ENCODE peak calls at places on chromosomes 3 and 15, in eight cellular contexts. One of them, this sample, is unnamed. For H3K9me3, the result is how much of the 10 kb centered on the place peaks cover.

GRCh38 chr15:33008284-33009011 is 186.1 kb downstream of the FMN1 start:
- DNase-seq in neural progenitor cell: no peak
- DNase-seq in uterus: no peak
- DNase-seq in lower lobe of right lung: no peak
- DNase-seq in heart left ventricle: no peak
- DNase-seq in right atrium auricular region: no peak
- DNase-seq in breast epithelium: no peak
- DNase-seq in hepatocyte: no peak
- DNase-seq in this sample: no peak

GRCh38 chr15:22265961-22266360 is 185.6 kb downstream of the OR4M2 start:
- DNase-seq in neural progenitor cell: no peak
- DNase-seq in uterus: no peak
- DNase-seq in lower lobe of right lung: no peak
- DNase-seq in heart left ventricle: no peak
- DNase-seq in right atrium auricular region: no peak
- DNase-seq in breast epithelium: no peak
- DNase-seq in hepatocyte: no peak
- DNase-seq in this sample: no peak

GRCh38 chr15:32677238-32677750 is 35.8 kb downstream of the SCG5 start:
- DNase-seq in neural progenitor cell: peak
- DNase-seq in uterus: no peak
- DNase-seq in lower lobe of right lung: no peak
- DNase-seq in heart left ventricle: no peak
- DNase-seq in right atrium auricular region: no peak
- DNase-seq in breast epithelium: no peak
- DNase-seq in hepatocyte: peak
- DNase-seq in this sample: no peak

GRCh38 chr3:14923476-14923875 is 23.9 kb upstream of the NR2C2 start:
- DNase-seq in neural progenitor cell: no peak
- DNase-seq in uterus: no peak
- DNase-seq in lower lobe of right lung: no peak
- DNase-seq in heart left ventricle: no peak
- DNase-seq in right atrium auricular region: no peak
- DNase-seq in breast epithelium: no peak
- DNase-seq in hepatocyte: no peak
- DNase-seq in this sample: no peak

GRCh38 chr3:166125179-166125578 is 288.0 kb upstream of the BCHE start:
- DNase-seq in neural progenitor cell: no peak
- DNase-seq in uterus: no peak
- DNase-seq in lower lobe of right lung: no peak
- DNase-seq in heart left ventricle: no peak
- DNase-seq in right atrium auricular region: no peak
- DNase-seq in breast epithelium: no peak
- DNase-seq in hepatocyte: no peak
- DNase-seq in this sample: no peak

GRCh38 chr3:17544632-17545031 is 197.8 kb downstream of the TBC1D5 start:
- DNase-seq in neural progenitor cell: no peak
- DNase-seq in uterus: no peak
- DNase-seq in lower lobe of right lung: no peak
- DNase-seq in heart left ventricle: no peak
- DNase-seq in right atrium auricular region: no peak
- DNase-seq in breast epithelium: no peak
- DNase-seq in hepatocyte: no peak
- DNase-seq in this sample: no peak

GRCh38 chr3:135231646-135232625 is 436.9 kb downstream of the EPHB1 start:
- DNase-seq in neural progenitor cell: no peak
- DNase-seq in uterus: no peak
- DNase-seq in lower lobe of right lung: no peak
- DNase-seq in heart left ventricle: no peak
- DNase-seq in right atrium auricular region: no peak
- DNase-seq in breast epithelium: no peak
- DNase-seq in hepatocyte: no peak
- DNase-seq in this sample: no peak

GRCh38 chr3:2484162-2485026 is 385.7 kb downstream of the CNTN4 start:
- DNase-seq in neural progenitor cell: no peak
- DNase-seq in uterus: no peak
- DNase-seq in lower lobe of right lung: no peak
- DNase-seq in heart left ventricle: no peak
- DNase-seq in right atrium auricular region: no peak
- DNase-seq in breast epithelium: no peak
- DNase-seq in hepatocyte: no peak
- DNase-seq in this sample: no peak

GRCh38 chr3:80733522-80734176 is 965.9 kb upstream of the ROBO1 start:
- DNase-seq in neural progenitor cell: no peak
- DNase-seq in uterus: no peak
- DNase-seq in lower lobe of right lung: no peak
- DNase-seq in heart left ventricle: no peak
- DNase-seq in right atrium auricular region: no peak
- DNase-seq in breast epithelium: no peak
- DNase-seq in hepatocyte: peak
- DNase-seq in this sample: no peak

GRCh38 chr3:22157848-22158247 is 406.8 kb upstream of the ZNF385D start:
- DNase-seq in neural progenitor cell: no peak
- DNase-seq in uterus: no peak
- DNase-seq in lower lobe of right lung: no peak
- DNase-seq in heart left ventricle: no peak
- DNase-seq in right atrium auricular region: no peak
- DNase-seq in breast epithelium: no peak
- DNase-seq in hepatocyte: no peak
- DNase-seq in this sample: no peak

GRCh38 chr15:63243101-63243500 is 34.3 kb upstream of the APH1B start:
- DNase-seq in neural progenitor cell: no peak
- DNase-seq in uterus: peak
- DNase-seq in lower lobe of right lung: no peak
- DNase-seq in heart left ventricle: peak
- DNase-seq in right atrium auricular region: no peak
- DNase-seq in breast epithelium: no peak
- DNase-seq in hepatocyte: no peak
- DNase-seq in this sample: no peak

GRCh38 chr3:107345968-107346367 is 31.3 kb upstream of the CCDC54 start:
- DNase-seq in neural progenitor cell: peak
- DNase-seq in uterus: no peak
- DNase-seq in lower lobe of right lung: no peak
- DNase-seq in heart left ventricle: no peak
- DNase-seq in right atrium auricular region: no peak
- DNase-seq in breast epithelium: no peak
- DNase-seq in hepatocyte: no peak
- DNase-seq in this sample: no peak

GRCh38 chr3:136068708-136069107 is 103.2 kb downstream of the PPP2R3A start:
- DNase-seq in neural progenitor cell: no peak
- DNase-seq in uterus: no peak
- DNase-seq in lower lobe of right lung: no peak
- DNase-seq in heart left ventricle: no peak
- DNase-seq in right atrium auricular region: no peak
- DNase-seq in breast epithelium: no peak
- DNase-seq in hepatocyte: no peak
- DNase-seq in this sample: no peak

GRCh38 chr3:130849111-130849552 is 44.8 kb upstream of the ATP2C1 start:
- DNase-seq in neural progenitor cell: no peak
- DNase-seq in uterus: no peak
- DNase-seq in lower lobe of right lung: peak
- DNase-seq in heart left ventricle: peak
- DNase-seq in right atrium auricular region: no peak
- DNase-seq in breast epithelium: peak
- DNase-seq in hepatocyte: no peak
- DNase-seq in this sample: no peak

GRCh38 chr15:49435201-49435600 is 12.2 kb downstream of the FGF7 start:
- DNase-seq in neural progenitor cell: no peak
- DNase-seq in uterus: no peak
- DNase-seq in lower lobe of right lung: no peak
- DNase-seq in heart left ventricle: no peak
- DNase-seq in right atrium auricular region: no peak
- DNase-seq in breast epithelium: no peak
- DNase-seq in hepatocyte: peak
- DNase-seq in this sample: no peak

GRCh38 chr15:49428392-49429095 is 5.5 kb downstream of the FGF7 start:
- DNase-seq in neural progenitor cell: no peak
- DNase-seq in uterus: no peak
- DNase-seq in lower lobe of right lung: no peak
- DNase-seq in heart left ventricle: peak
- DNase-seq in right atrium auricular region: no peak
- DNase-seq in breast epithelium: no peak
- DNase-seq in hepatocyte: no peak
- DNase-seq in this sample: no peak

GRCh38 chr15:49427369-49427768 is 4.3 kb downstream of the FGF7 start:
- DNase-seq in neural progenitor cell: no peak
- DNase-seq in uterus: no peak
- DNase-seq in lower lobe of right lung: no peak
- DNase-seq in heart left ventricle: no peak
- DNase-seq in right atrium auricular region: no peak
- DNase-seq in breast epithelium: no peak
- DNase-seq in hepatocyte: no peak
- DNase-seq in this sample: no peak

GRCh38 chr15:49424954-49425353 is 1.9 kb downstream of the FGF7 start:
- DNase-seq in neural progenitor cell: no peak
- DNase-seq in uterus: no peak
- DNase-seq in lower lobe of right lung: no peak
- DNase-seq in heart left ventricle: no peak
- DNase-seq in right atrium auricular region: no peak
- DNase-seq in breast epithelium: no peak
- DNase-seq in hepatocyte: no peak
- DNase-seq in this sample: no peak

DNA sequence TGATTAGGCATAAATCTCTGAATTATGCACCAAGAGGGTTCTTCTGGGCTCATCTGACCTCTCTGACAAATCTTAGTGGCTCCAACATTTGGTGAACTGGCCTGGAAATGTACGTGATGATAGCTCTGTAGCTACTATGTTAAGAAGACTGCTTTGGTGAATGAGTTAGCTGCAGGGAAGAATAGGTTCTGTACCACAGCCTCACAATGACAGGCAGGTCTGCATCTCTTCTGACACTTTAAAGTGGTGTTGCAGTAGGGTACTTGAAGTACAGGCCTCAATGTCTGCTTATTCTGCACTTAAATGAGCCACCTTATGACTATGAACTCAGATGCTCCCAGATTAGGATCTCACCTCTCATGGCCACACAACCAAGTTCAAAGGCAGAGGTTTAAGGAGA is 7.0 kb downstream of the FGF7 start:
- DNase-seq in neural progenitor cell: no peak
- DNase-seq in uterus: no peak
- DNase-seq in lower lobe of right lung: no peak
- DNase-seq in heart left ventricle: no peak
- DNase-seq in right atrium auricular region: no peak
- DNase-seq in breast epithelium: no peak
- DNase-seq in hepatocyte: no peak
- DNase-seq in this sample: no peak
- H3K9me3 ChIP-seq in neural progenitor cell: under half
- H3K9me3 ChIP-seq in uterus: under half
- H3K9me3 ChIP-seq in lower lobe of right lung: under half
- H3K9me3 ChIP-seq in heart left ventricle: under half
- H3K9me3 ChIP-seq in right atrium auricular region: under half
- H3K9me3 ChIP-seq in breast epithelium: under half
- H3K9me3 ChIP-seq in hepatocyte: under half
- H3K9me3 ChIP-seq in this sample: under half

DNA sequence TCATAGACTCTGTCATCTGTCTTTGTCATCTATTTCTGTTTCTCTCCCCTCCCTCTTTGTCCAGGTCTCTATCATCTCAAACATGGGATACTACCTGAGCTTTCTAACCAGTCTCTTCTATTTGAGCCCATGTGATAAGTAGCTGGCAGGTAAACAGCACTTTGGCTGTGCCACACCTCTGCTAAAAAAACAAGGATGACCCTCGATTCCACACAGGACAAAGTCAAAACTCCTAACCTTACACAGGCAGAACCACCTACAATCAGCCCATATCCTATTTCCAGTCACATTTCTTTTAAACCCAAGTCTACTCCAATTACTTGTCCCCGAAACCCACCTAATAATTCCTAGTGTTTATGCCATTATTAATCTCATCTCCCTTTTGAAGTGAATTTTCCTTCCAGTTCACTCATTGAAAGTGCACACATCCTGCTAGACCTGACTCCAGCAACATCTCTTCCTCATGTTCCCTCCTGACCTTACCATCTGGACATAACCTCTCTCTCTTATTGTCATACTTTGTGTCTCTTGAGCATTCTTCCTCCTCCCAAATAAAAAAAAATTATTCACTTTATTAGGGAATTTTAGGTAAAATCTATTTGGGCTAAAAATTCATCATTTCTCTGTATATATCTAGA is 256.1 kb upstream of the ONECUT1 start:
- DNase-seq in neural progenitor cell: no peak
- DNase-seq in uterus: no peak
- DNase-seq in lower lobe of right lung: no peak
- DNase-seq in heart left ventricle: no peak
- DNase-seq in right atrium auricular region: no peak
- DNase-seq in breast epithelium: no peak
- DNase-seq in hepatocyte: no peak
- DNase-seq in this sample: no peak
- H3K9me3 ChIP-seq in neural progenitor cell: under half
- H3K9me3 ChIP-seq in uterus: under half
- H3K9me3 ChIP-seq in lower lobe of right lung: under half
- H3K9me3 ChIP-seq in heart left ventricle: under half
- H3K9me3 ChIP-seq in right atrium auricular region: under half
- H3K9me3 ChIP-seq in breast epithelium: under half
- H3K9me3 ChIP-seq in hepatocyte: under half
- H3K9me3 ChIP-seq in this sample: under half

GRCh38 chr15:20349774-20350498 is 191.7 kb downstream of the GOLGA6L6 start:
- DNase-seq in neural progenitor cell: no peak
- DNase-seq in uterus: peak
- DNase-seq in lower lobe of right lung: peak
- DNase-seq in heart left ventricle: peak
- DNase-seq in right atrium auricular region: no peak
- DNase-seq in breast epithelium: peak
- DNase-seq in hepatocyte: peak
- DNase-seq in this sample: no peak
- H3K9me3 ChIP-seq in neural progenitor cell: half or more
- H3K9me3 ChIP-seq in uterus: under half
- H3K9me3 ChIP-seq in lower lobe of right lung: under half
- H3K9me3 ChIP-seq in heart left ventricle: under half
- H3K9me3 ChIP-seq in right atrium auricular region: under half
- H3K9me3 ChIP-seq in breast epithelium: under half
- H3K9me3 ChIP-seq in hepatocyte: half or more
- H3K9me3 ChIP-seq in this sample: under half

GRCh38 chr3:79263423-79263822 is 504.4 kb downstream of the ROBO1 start:
- DNase-seq in neural progenitor cell: no peak
- DNase-seq in uterus: no peak
- DNase-seq in lower lobe of right lung: no peak
- DNase-seq in heart left ventricle: no peak
- DNase-seq in right atrium auricular region: no peak
- DNase-seq in breast epithelium: no peak
- DNase-seq in hepatocyte: no peak
- DNase-seq in this sample: no peak

GRCh38 chr3:79264892-79265291 is 502.9 kb downstream of the ROBO1 start:
- DNase-seq in neural progenitor cell: no peak
- DNase-seq in uterus: no peak
- DNase-seq in lower lobe of right lung: no peak
- DNase-seq in heart left ventricle: no peak
- DNase-seq in right atrium auricular region: no peak
- DNase-seq in breast epithelium: no peak
- DNase-seq in hepatocyte: no peak
- DNase-seq in this sample: no peak

DNA sequence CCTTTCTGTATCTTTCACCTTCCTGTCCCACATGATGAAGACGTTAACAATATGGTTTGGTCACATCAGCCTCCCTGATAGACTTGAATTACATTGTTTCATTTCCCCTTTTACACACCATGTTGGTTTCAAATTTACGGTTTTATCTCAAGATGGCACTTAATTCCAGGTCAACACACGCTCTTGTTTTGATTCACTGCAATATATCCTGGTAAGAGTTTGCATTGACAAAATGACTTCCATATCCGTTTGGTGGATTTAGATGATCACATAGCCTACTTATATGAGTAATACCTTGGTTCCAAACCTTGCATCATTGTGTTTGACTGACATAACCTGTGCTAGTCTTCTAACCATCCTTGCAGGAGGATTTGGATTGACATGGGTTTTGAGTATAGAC is 499.4 kb downstream of the ROBO1 start:
- DNase-seq in neural progenitor cell: no peak
- DNase-seq in uterus: no peak
- DNase-seq in lower lobe of right lung: no peak
- DNase-seq in heart left ventricle: no peak
- DNase-seq in right atrium auricular region: no peak
- DNase-seq in breast epithelium: no peak
- DNase-seq in hepatocyte: no peak
- DNase-seq in this sample: no peak
- H3K9me3 ChIP-seq in neural progenitor cell: under half
- H3K9me3 ChIP-seq in uterus: under half
- H3K9me3 ChIP-seq in lower lobe of right lung: under half
- H3K9me3 ChIP-seq in heart left ventricle: under half
- H3K9me3 ChIP-seq in right atrium auricular region: under half
- H3K9me3 ChIP-seq in breast epithelium: under half
- H3K9me3 ChIP-seq in hepatocyte: under half
- H3K9me3 ChIP-seq in this sample: under half